ENCODE peak calls at places on chromosome 6, in four cellular contexts. U, C, P and T are unnamed samples.

GRCh38 chr6:21019614-21020013 is 485.4 kb downstream of the CDKAL1 start:
- DNase-seq in U (peak; percentile 36), C (no peak), P (no peak), T (no peak)

GRCh38 chr6:34243901-34244884 is 4.6 kb downstream of the SMIM29 start:
- DNase-seq in U (peak; percentile 87), C (no peak), P (peak; percentile 88), T (no peak)

GRCh38 chr6:45532626-45533258 is 155.0 kb upstream of the SUPT3H start:
- DNase-seq in U (peak; percentile 42), C (no peak), P (no peak), T (no peak)

GRCh38 chr6:137217801-137218472 is 1.2 kb downstream of the IFNGR1 start:
- DNase-seq in U (peak; percentile 52), C (no peak), P (no peak), T (no peak)

GRCh38 chr6:102895683-102896082 is 1502.2 kb downstream of the GRIK2 start:
- DNase-seq in U (no peak), C (no peak), P (no peak), T (no peak)

GRCh38 chr6:45265246-45265645 is 62.9 kb upstream of the RUNX2 start:
- DNase-seq in U (peak; percentile 18), C (no peak), P (no peak), T (no peak)

GRCh38 chr6:148379966-148380653 is 37.5 kb downstream of the SASH1 start:
- DNase-seq in U (peak; percentile 29), C (no peak), P (peak; percentile 51), T (no peak)

GRCh38 chr6:142621822-142622221 is 320.0 kb downstream of the ADGRG6 start:
- DNase-seq in U (peak; percentile 8), C (no peak), P (no peak), T (no peak)

GRCh38 chr6:46930331-46930730 is 8.6 kb upstream of the ADGRF5 start:
- DNase-seq in U (no peak), C (no peak), P (no peak), T (no peak)

GRCh38 chr6:14966111-14966901 is 279.6 kb upstream of the JARID2 start:
- DNase-seq in U (peak; percentile 12), C (no peak), P (no peak), T (no peak)

GRCh38 chr6:30748301-30748769 is 4.0 kb upstream of the IER3 start:
- DNase-seq in U (no peak), C (no peak), P (no peak), T (no peak)

GRCh38 chr6:72654101-72654618 is 32.3 kb downstream of the KCNQ5 start:
- DNase-seq in U (no peak), C (no peak), P (no peak), T (no peak)

GRCh38 chr6:95404777-95405176 is 172.6 kb upstream of the MANEA start:
- DNase-seq in U (no peak), C (no peak), P (no peak), T (no peak)

GRCh38 chr6:71621918-71622519 is 264.3 kb upstream of the RIMS1 start:
- DNase-seq in U (peak; percentile 19), C (no peak), P (no peak), T (no peak)

GRCh38 chr6:79570129-79570801 is 33.0 kb upstream of the LCA5 start:
- DNase-seq in U (peak; percentile 75), C (no peak), P (no peak), T (no peak)

GRCh38 chr6:9799582-9799981 is 615.3 kb downstream of the TFAP2A start:
- DNase-seq in U (no peak), C (no peak), P (no peak), T (no peak)

GRCh38 chr6:157054531-157054979 is 268.8 kb downstream of the TMEM242 start:
- DNase-seq in U (no peak), C (no peak), P (no peak), T (peak; percentile 10)

GRCh38 chr6:168208854-168209253 is 110.7 kb downstream of the DACT2 start:
- DNase-seq in U (no peak), C (no peak), P (no peak), T (no peak)

GRCh38 chr6:108417027-108417426 is 122.2 kb downstream of the AFG1L start:
- DNase-seq in U (no peak), C (no peak), P (no peak), T (no peak)

GRCh38 chr6:20260360-20260759 is 48.1 kb upstream of the MBOAT1 start:
- DNase-seq in U (no peak), C (no peak), P (no peak), T (no peak)

GRCh38 chr6:21856844-21857243 is 263.3 kb downstream of the SOX4 start:
- DNase-seq in U (peak; percentile 56), C (no peak), P (no peak), T (no peak)

GRCh38 chr6:166998256-166999144 is 697 bp upstream of the CEP43 start:
- DNase-seq in U (no peak), C (peak; percentile 9), P (no peak), T (peak; percentile 2)

GRCh38 chr6:51398064-51398740 is 579.5 kb downstream of the TFAP2B start:
- DNase-seq in U (no peak), C (no peak), P (no peak), T (no peak)

GRCh38 chr6:49515485-49516146 is 15.9 kb downstream of the GLYATL3 start:
- DNase-seq in U (no peak), C (no peak), P (no peak), T (no peak)

GRCh38 chr6:20853828-20854227 is 319.6 kb downstream of the CDKAL1 start:
- DNase-seq in U (no peak), C (no peak), P (no peak), T (no peak)

GRCh38 chr6:41639556-41640371 is 1.5 kb downstream of the MDFI start:
- DNase-seq in U (no peak), C (no peak), P (no peak), T (no peak)